ENCODE peak calls at places on chromosomes 3 and 15, in four cellular contexts. H is amniotic stem cell, U is T-helper 9 cell, M is neural crest cell. C is an unnamed sample.

GRCh38 chr3:57026918-57027317 is 33.5 kb upstream of the SPATA12 start:
- DNase-seq in H (no peak), U (no peak), M (no peak), C (no peak)

GRCh38 chr15:72197460-72198409 is at the start of gene GRAMD2A:
- DNase-seq in H (no peak), U (no peak), M (no peak), C (no peak)

GRCh38 chr3:45892161-45892560 is 5.8 kb downstream of the CCR9 start:
- DNase-seq in H (no peak), U (no peak), M (no peak), C (no peak)

GRCh38 chr3:54531741-54532140 is 396.1 kb downstream of the LRTM1 start:
- DNase-seq in M (no peak), H (no peak), U (no peak), C (no peak)

GRCh38 chr3:9069971-9070370 is 106.7 kb upstream of the RAD18 start:
- DNase-seq in H (no peak), M (no peak), U (no peak), C (no peak)

GRCh38 chr15:98866503-98866902 is 141.1 kb downstream of the PGPEP1L start:
- DNase-seq in M (no peak), U (no peak), H (no peak), C (no peak)

GRCh38 chr15:34364041-34364440 is 3.0 kb downstream of the LPCAT4 start:
- DNase-seq in M (no peak), U (no peak), H (no peak), C (no peak)

GRCh38 chr3:62467936-62468722 is 94.8 kb upstream of the FEZF2 start:
- DNase-seq in H (no peak), M (no peak), U (no peak), C (no peak)

GRCh38 chr3:59809016-59809415 is 759.2 kb upstream of the CFAP20DC start:
- DNase-seq in U (no peak), H (no peak), M (no peak), C (no peak)

GRCh38 chr3:111572061-111572460 is 23.1 kb downstream of the ZBED2 start:
- DNase-seq in U (peak; percentile 7), M (no peak), H (no peak), C (peak; percentile 24)

GRCh38 chr15:47674576-47675232 is 42.6 kb upstream of the SEMA6D start:
- DNase-seq in U (no peak), H (no peak), M (no peak), C (no peak)

GRCh38 chr3:189842681-189843602 is 211.8 kb downstream of the TP63 start:
- DNase-seq in H (no peak), U (no peak), M (no peak), C (no peak)

GRCh38 chr3:145522893-145523651 is 637.9 kb downstream of the PLOD2 start:
- DNase-seq in M (no peak), H (no peak), U (no peak), C (no peak)

GRCh38 chr3:54274607-54275006 is 152.3 kb downstream of the CACNA2D3 start:
- DNase-seq in M (no peak), H (no peak), U (no peak), C (no peak)

GRCh38 chr3:194095464-194095863 is 40.5 kb upstream of the HES1 start:
- DNase-seq in U (no peak), M (no peak), H (no peak), C (no peak)

GRCh38 chr15:96457852-96458251 is 127.4 kb downstream of the NR2F2 start:
- DNase-seq in U (no peak), M (no peak), H (no peak), C (no peak)

GRCh38 chr3:128466840-128467541 is at the start of gene DNAJB8:
- DNase-seq in H (no peak), U (no peak), M (no peak), C (no peak)

GRCh38 chr15:84023636-84024035 is 211.9 kb upstream of the GOLGA6L4 start:
- DNase-seq in U (no peak), H (no peak), M (peak; percentile 21), C (no peak)

GRCh38 chr15:61410656-61411055 is 181.6 kb upstream of the RORA start:
- DNase-seq in U (no peak), H (no peak), M (no peak), C (no peak)

GRCh38 chr15:100373942-100374341 is 32.2 kb upstream of the ADAMTS17 start:
- DNase-seq in H (no peak), M (no peak), U (no peak), C (no peak)

GRCh38 chr3:51637941-51638471 is 33.0 kb upstream of the TEX264 start:
- DNase-seq in M (peak; percentile 25), U (no peak), H (peak; percentile 11), C (no peak)

GRCh38 chr3:161854232-161854771 is 357.7 kb downstream of the OTOL1 start:
- DNase-seq in M (peak; percentile 26), H (no peak), U (no peak), C (no peak)

GRCh38 chr15:69893863-69894262 is 203.9 kb downstream of the TLE3 start:
- DNase-seq in H (no peak), U (no peak), M (peak; percentile 46), C (no peak)

GRCh38 chr3:194125474-194125873 is 10.5 kb upstream of the HES1 start:
- DNase-seq in U (no peak), H (no peak), M (no peak), C (no peak)

GRCh38 chr3:128353991-128354687 is 112.6 kb downstream of the DNAJB8 start:
- DNase-seq in M (no peak), H (no peak), U (no peak), C (no peak)

GRCh38 chr3:66441124-66441523 is 59.7 kb downstream of the LRIG1 start:
- DNase-seq in U (no peak), H (no peak), M (no peak), C (no peak)

GRCh38 chr15:90234519-90234988 is 545 bp downstream of the GDPGP1 start:
- DNase-seq in H (no peak), U (no peak), M (no peak), C (no peak)

GRCh38 chr3:141963301-141963700 is 86.9 kb downstream of the ATP1B3 start:
- DNase-seq in M (no peak), H (no peak), U (no peak), C (no peak)

GRCh38 chr3:63349583-63350177 is 71.6 kb downstream of the SYNPR start:
- DNase-seq in H (peak; percentile 62), U (no peak), M (peak; percentile 44), C (no peak)

GRCh38 chr3:71838406-71838805 is 53.5 kb upstream of the PROK2 start:
- DNase-seq in M (no peak), U (no peak), H (no peak), C (no peak)

GRCh38 chr3:174170248-174170647 is 688.9 kb upstream of the NAALADL2 start:
- DNase-seq in H (no peak), M (no peak), U (no peak), C (no peak)

GRCh38 chr3:30167511-30168135 is 438.8 kb upstream of the TGFBR2 start:
- DNase-seq in H (no peak), M (no peak), U (no peak), C (no peak)

GRCh38 chr15:80010131-80010673 is 39.2 kb upstream of the BCL2A1 start:
- DNase-seq in U (no peak), H (no peak), M (no peak), C (no peak)

GRCh38 chr15:42080585-42081462 is 13.5 kb downstream of the PLA2G4D start:
- DNase-seq in U (no peak), H (no peak), M (no peak), C (no peak)

GRCh38 chr15:90560229-90560771 is 30.6 kb downstream of the CRTC3 start:
- DNase-seq in M (no peak), H (peak; percentile 77), U (no peak), C (no peak)

GRCh38 chr3:65867463-65868210 is 171.1 kb downstream of the MAGI1 start:
- DNase-seq in U (no peak), H (no peak), M (no peak), C (no peak)

C was measured in CD8-positive, alpha-beta memory T cell.